ENCODE peak calls at places on chromosomes 2 and 18, in six cellular contexts. C is fibroblast of pulmonary artery, I is lung, D is bronchial epithelial cell, O is neural crest cell, E is PC-3. M is an unnamed sample.

GRCh38 chr2:217714268-217714643 is 288.5 kb downstream of the TNS1 start:
- DNase-seq in C (peak; percentile 66), E (peak; percentile 36), D (no peak), I (no peak), O (peak; percentile 60), M (no peak)

GRCh38 chr2:79860233-79861058 is 347.6 kb downstream of the CTNNA2 start:
- DNase-seq in D (peak; percentile 8), C (peak; percentile 1), I (no peak), E (peak; percentile 17), O (no peak), M (peak; percentile 43)

GRCh38 chr2:85988210-85988913 is 99.6 kb upstream of the ST3GAL5 start:
- DNase-seq in C (peak; percentile 8), D (no peak), E (no peak), I (peak; percentile 27), O (no peak), M (no peak)

GRCh38 chr2:19099181-19099580 is 259.2 kb downstream of the OSR1 start:
- DNase-seq in E (no peak), O (no peak), C (no peak), I (no peak), D (no peak), M (no peak)

GRCh38 chr2:237235383-237236095 is 149.8 kb downstream of the COPS8 start:
- DNase-seq in D (no peak), I (no peak), O (no peak), E (peak; percentile 75), C (peak; percentile 85), M (no peak)

GRCh38 chr2:29066271-29066860 is 8.0 kb downstream of the PCARE start:
- DNase-seq in O (no peak), E (no peak), D (peak; percentile 94), I (no peak), C (peak; percentile 58), M (no peak)

GRCh38 chr2:64222351-64222750 is 78.1 kb upstream of the PELI1 start:
- DNase-seq in D (peak; percentile 55), O (no peak), E (peak; percentile 47), I (no peak), C (peak; percentile 92), M (no peak)

GRCh38 chr2:159613515-159614336 is 2.6 kb downstream of the BAZ2B start:
- DNase-seq in C (peak; percentile 51), I (no peak), O (no peak), E (peak; percentile 32), D (peak; percentile 52), M (peak; percentile 61)

GRCh38 chr2:147636238-147636887 is 208.5 kb upstream of the ACVR2A start:
- DNase-seq in D (peak; percentile 53), E (peak; percentile 90), O (no peak), C (peak; percentile 55), I (no peak), M (no peak)

GRCh38 chr18:77059294-77059916 is 73.2 kb downstream of the MBP start:
- DNase-seq in I (no peak), E (peak; percentile 81), D (peak; percentile 58), C (peak; percentile 82), O (peak; percentile 50), M (peak; percentile 68)

GRCh38 chr2:108621689-108622681 is 87.7 kb downstream of the LIMS1 start:
- DNase-seq in D (peak; percentile 28), I (no peak), C (no peak), E (no peak), O (no peak), M (no peak)

GRCh38 chr2:138395565-138396306 is 105.8 kb upstream of the SPOPL start:
- DNase-seq in O (no peak), C (peak; percentile 68), D (peak; percentile 93), E (peak; percentile 88), I (no peak), M (peak; percentile 39)

GRCh38 chr2:168530980-168531379 is 74.9 kb downstream of the CERS6 start:
- DNase-seq in D (peak; percentile 37), I (no peak), C (peak; percentile 71), O (no peak), E (no peak), M (peak; percentile 15)

GRCh38 chr2:9778471-9779402 is 64.5 kb upstream of the TAF1B start:
- DNase-seq in E (no peak), O (no peak), C (no peak), D (no peak), I (no peak), M (no peak)

GRCh38 chr2:173226899-173227692 is 127.6 kb upstream of the CDCA7 start:
- DNase-seq in C (no peak), E (no peak), D (no peak), O (no peak), I (no peak), M (no peak)

GRCh38 chr2:12809526-12809925 is 92.8 kb downstream of the TRIB2 start:
- DNase-seq in E (no peak), O (no peak), D (no peak), C (no peak), I (no peak), M (no peak)

GRCh38 chr2:196453613-196454047 is 185.9 kb upstream of the CCDC150 start:
- DNase-seq in D (peak; percentile 57), E (peak; percentile 72), C (peak; percentile 86), O (no peak), I (no peak), M (peak; percentile 57)
- TF ChIP-seq CTCF in D (peak; percentile 59), E (peak; percentile 80), C (peak; percentile 84), O (peak; percentile 64), I (peak; percentile 27), M (peak; percentile 71)

GRCh38 chr2:134314202-134314601 is 60.3 kb downstream of the MGAT5 start:
- DNase-seq in D (no peak), C (no peak), E (no peak), I (no peak), O (no peak), M (no peak)
- TF ChIP-seq CTCF in D (no peak), C (no peak), E (no peak), I (no peak), O (no peak), M (no peak)

GRCh38 chr18:9103488-9103887 is 989 bp downstream of the NDUFV2 start:
- DNase-seq in I (no peak), C (peak; percentile 48), O (no peak), D (peak; percentile 52), E (peak; percentile 50), M (no peak)
- TF ChIP-seq CTCF in I (no peak), C (peak; percentile 27), O (no peak), D (no peak), E (peak; percentile 49), M (peak; percentile 19)

GRCh38 chr2:227808936-227809335 is 4.7 kb upstream of the CCL20 start:
- DNase-seq in D (no peak), I (no peak), E (no peak), O (no peak), C (no peak), M (no peak)
- TF ChIP-seq CTCF in D (no peak), I (no peak), E (no peak), O (no peak), C (no peak), M (no peak)

GRCh38 chr18:12885500-12885899 is 1.5 kb upstream of the PTPN2 start:
- DNase-seq in I (no peak), C (no peak), O (no peak), E (no peak), D (no peak), M (no peak)

GRCh38 chr18:12883684-12884520 is at the start of gene PTPN2:
- DNase-seq in E (peak; percentile 96), D (peak; percentile 88), C (peak; percentile 96), O (peak; percentile 77), I (peak; percentile 93), M (peak; percentile 94)

GRCh38 chr18:12883003-12883683 is 894 bp downstream of the PTPN2 start:
- DNase-seq in C (no peak), D (no peak), E (no peak), O (no peak), I (no peak), M (no peak)

GRCh38 chr18:12884521-12885323 is 685 bp upstream of the PTPN2 start:
- DNase-seq in I (no peak), E (no peak), O (no peak), C (peak; percentile 18), D (peak; percentile 21), M (no peak)

DNA sequence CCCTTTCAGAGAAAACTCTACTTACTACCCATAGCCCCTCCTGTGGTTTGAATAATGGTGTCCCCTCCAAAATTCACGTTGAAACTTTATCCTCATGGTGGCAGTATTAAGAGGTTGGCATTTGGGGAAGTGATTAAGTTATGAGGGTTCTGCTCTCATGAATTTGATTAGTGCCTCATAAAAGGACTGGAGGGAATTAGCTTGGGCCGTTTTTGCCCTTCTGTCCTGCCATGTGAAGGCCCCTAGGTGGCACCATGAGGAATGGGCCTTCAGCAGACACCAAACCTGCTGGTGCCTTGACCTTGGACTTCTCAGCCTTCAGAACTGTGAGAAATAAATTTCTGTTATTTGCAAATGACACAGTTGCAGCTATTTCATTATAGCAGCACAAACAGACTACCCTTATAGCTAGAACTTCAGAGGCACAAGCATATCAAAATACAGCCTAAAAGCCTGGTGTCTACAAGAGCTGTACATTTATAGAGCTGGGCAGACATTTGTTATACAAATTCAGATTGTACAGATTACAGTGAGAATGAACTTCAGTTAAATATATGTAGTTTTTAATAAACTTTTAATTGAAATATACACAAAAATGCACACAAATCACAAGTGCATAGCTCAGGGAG is 2.6 kb upstream of the PTPN2 start:
- DNase-seq in O (no peak), I (no peak), E (peak; percentile 52), D (peak; percentile 33), C (peak; percentile 24), M (peak; percentile 49)
- TF ChIP-seq CTCF in O (peak; percentile 41), I (no peak), E (peak; percentile 77), D (peak; percentile 57), C (peak; percentile 52), M (peak; percentile 53)

GRCh38 chr18:63676526-63676925 is 14.8 kb upstream of the SERPINB3 start:
- DNase-seq in O (no peak), I (no peak), C (no peak), D (no peak), E (peak; percentile 71), M (peak; percentile 53)
- TF ChIP-seq CTCF in O (peak; percentile 56), I (no peak), C (no peak), D (peak; percentile 67), E (peak; percentile 88), M (peak; percentile 70)

GRCh38 chr2:163953390-163953907 is 217.6 kb upstream of the FIGN start:
- DNase-seq in O (no peak), I (no peak), E (no peak), D (peak; percentile 81), C (no peak), M (no peak)

DNA sequence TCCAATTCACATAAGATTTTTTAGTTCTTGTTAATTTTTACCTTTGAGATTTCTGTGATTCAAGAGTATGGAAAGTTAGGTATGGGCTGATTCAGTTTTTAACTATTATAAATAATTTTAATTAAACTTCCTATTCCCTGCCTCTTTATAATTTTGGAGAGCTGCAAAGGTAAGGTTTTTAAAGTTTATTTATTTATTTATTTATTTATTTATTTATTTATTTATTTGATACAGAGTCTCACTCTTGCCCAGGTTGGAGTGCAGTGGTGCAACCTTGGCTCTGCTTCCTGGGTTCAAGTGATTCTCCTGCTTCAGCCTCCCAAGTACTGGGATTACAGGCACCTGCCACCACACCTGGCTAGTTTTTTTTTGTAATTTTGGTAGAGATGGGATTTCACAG is 215.5 kb upstream of the FIGN start:
- DNase-seq in E (no peak), C (no peak), I (no peak), O (no peak), D (no peak), M (no peak)
- TF ChIP-seq CTCF in E (no peak), C (no peak), I (no peak), O (no peak), D (no peak), M (no peak)